ENCODE peak calls at places on chromosomes 1 and 21, in eight cellular contexts. C, Z, V, N, D, K, G and W are unnamed samples.

GRCh38 chr1:229229721-229230135 is 41.2 kb upstream of the RAB4A start:
- DNase-seq in C (no peak), Z (peak; percentile 39), V (no peak), N (no peak), D (peak; percentile 77), K (peak; percentile 15), G (peak; percentile 86), W (no peak)

GRCh38 chr1:29569971-29570634 is 333.8 kb downstream of the PTPRU start:
- DNase-seq in C (no peak), Z (no peak), V (no peak), N (no peak), D (no peak), K (no peak), G (no peak), W (no peak)

GRCh38 chr1:229888157-229888556 is 178.9 kb upstream of the GALNT2 start:
- DNase-seq in C (no peak), Z (no peak), V (no peak), N (no peak), D (no peak), K (no peak), G (no peak), W (no peak)

GRCh38 chr1:46969014-46969619 is 27.8 kb upstream of the CYP4A11 start:
- DNase-seq in C (no peak), Z (no peak), V (no peak), N (no peak), D (no peak), K (no peak), G (no peak), W (no peak)

GRCh38 chr1:10640843-10641553 is 155.4 kb downstream of the CASZ1 start:
- DNase-seq in C (no peak), Z (no peak), V (no peak), N (no peak), D (no peak), K (no peak), G (no peak), W (no peak)

GRCh38 chr1:1272341-1273151 is 1.1 kb downstream of the UBE2J2 start:
- DNase-seq in C (no peak), Z (peak; percentile 41), V (no peak), N (no peak), D (no peak), K (peak; percentile 53), G (no peak), W (no peak)

GRCh38 chr1:109441105-109441504 is 14.9 kb upstream of the PSMA5 start:
- DNase-seq in C (no peak), Z (no peak), V (no peak), N (no peak), D (no peak), K (no peak), G (no peak), W (no peak)

GRCh38 chr21:36065497-36066036 is 4.3 kb upstream of the CBR1 start:
- DNase-seq in C (no peak), Z (peak; percentile 49), V (no peak), N (no peak), D (no peak), K (no peak), G (no peak), W (peak; percentile 34)

GRCh38 chr1:159922499-159923202 is 2.7 kb downstream of the TAGLN2 start:
- DNase-seq in C (no peak), Z (peak; percentile 74), V (no peak), N (peak; percentile 25), D (peak; percentile 84), K (no peak), G (peak; percentile 90), W (no peak)

GRCh38 chr1:9166289-9167235 is 37.7 kb upstream of the GPR157 start:
- DNase-seq in C (no peak), Z (no peak), V (no peak), N (no peak), D (no peak), K (no peak), G (no peak), W (no peak)

GRCh38 chr1:111214884-111215283 is 12.6 kb upstream of the CHI3L2 start:
- DNase-seq in C (no peak), Z (no peak), V (peak; percentile 77), N (no peak), D (no peak), K (peak; percentile 38), G (no peak), W (no peak)

GRCh38 chr1:203871114-203871875 is 9.9 kb downstream of the SNRPE start:
- DNase-seq in C (no peak), Z (peak; percentile 81), V (no peak), N (peak; percentile 50), D (no peak), K (peak; percentile 78), G (no peak), W (peak; percentile 76)

GRCh38 chr1:162229534-162229933 is 147.1 kb downstream of the SPATA46 start:
- DNase-seq in C (no peak), Z (no peak), V (no peak), N (no peak), D (no peak), K (no peak), G (no peak), W (no peak)

GRCh38 chr21:16709866-16710550 is 802.8 kb upstream of the CXADR start:
- DNase-seq in C (no peak), Z (no peak), V (no peak), N (no peak), D (no peak), K (no peak), G (peak; percentile 47), W (no peak)

GRCh38 chr1:221810406-221810805 is 68.5 kb upstream of the DUSP10 start:
- DNase-seq in C (no peak), Z (no peak), V (no peak), N (no peak), D (no peak), K (no peak), G (no peak), W (no peak)

GRCh38 chr1:229693124-229693523 is 67.1 kb downstream of the URB2 start:
- DNase-seq in C (no peak), Z (peak; percentile 31), V (no peak), N (no peak), D (no peak), K (peak; percentile 91), G (no peak), W (no peak)

GRCh38 chr1:119613769-119614358 is 34.2 kb downstream of the ZNF697 start:
- DNase-seq in C (no peak), Z (peak; percentile 91), V (peak; percentile 83), N (peak; percentile 95), D (peak; percentile 87), K (peak; percentile 88), G (peak; percentile 90), W (peak; percentile 87)

GRCh38 chr1:35573198-35573775 is at the start of gene TFAP2E:
- DNase-seq in C (no peak), Z (no peak), V (no peak), N (peak; percentile 50), D (no peak), K (no peak), G (peak; percentile 74), W (peak; percentile 34)

GRCh38 chr1:201019321-201019977 is 4.1 kb downstream of the KIF21B start:
- DNase-seq in C (peak; percentile 69), Z (no peak), V (peak; percentile 88), N (no peak), D (peak; percentile 82), K (peak; percentile 94), G (peak; percentile 76), W (peak; percentile 93)

GRCh38 chr1:25676488-25676887 is 59.9 kb downstream of the MAN1C1 start:
- DNase-seq in C (no peak), Z (peak; percentile 77), V (no peak), N (no peak), D (peak; percentile 62), K (no peak), G (peak; percentile 74), W (no peak)

GRCh38 chr21:46000182-46000730 is 18.7 kb downstream of the COL6A1 start:
- DNase-seq in C (no peak), Z (no peak), V (peak; percentile 35), N (peak; percentile 2), D (peak; percentile 40), K (no peak), G (peak; percentile 45), W (no peak)

GRCh38 chr1:32242341-32242851 is 4.6 kb upstream of the FAM167B start:
- DNase-seq in C (no peak), Z (peak; percentile 28), V (no peak), N (peak; percentile 28), D (peak; percentile 69), K (no peak), G (peak; percentile 77), W (peak; percentile 61)

GRCh38 chr1:38151399-38151798 is 104.8 kb upstream of the POU3F1 start:
- DNase-seq in C (no peak), Z (peak; percentile 70), V (no peak), N (no peak), D (no peak), K (peak; percentile 83), G (no peak), W (no peak)

GRCh38 chr1:205504311-205505075 is at the start of gene CDK18:
- DNase-seq in C (no peak), Z (peak; percentile 92), V (peak; percentile 66), N (peak; percentile 42), D (peak; percentile 90), K (peak; percentile 70), G (peak; percentile 92), W (peak; percentile 40)

GRCh38 chr1:89274431-89274857 is 1.8 kb upstream of the GBP5 start:
- DNase-seq in C (no peak), Z (no peak), V (no peak), N (no peak), D (no peak), K (no peak), G (no peak), W (peak; percentile 58)

GRCh38 chr1:165403835-165404482 is 41.0 kb downstream of the RXRG start:
- DNase-seq in C (no peak), Z (peak; percentile 70), V (no peak), N (peak; percentile 47), D (no peak), K (peak; percentile 59), G (no peak), W (peak; percentile 1)

GRCh38 chr21:33069994-33070811 is at the start of gene OLIG1:
- DNase-seq in C (no peak), Z (peak; percentile 88), V (peak; percentile 76), N (peak; percentile 67), D (peak; percentile 81), K (no peak), G (peak; percentile 70), W (peak; percentile 57)

GRCh38 chr1:185281245-185281644 is 35.8 kb downstream of the IVNS1ABP start:
- DNase-seq in C (no peak), Z (no peak), V (no peak), N (no peak), D (no peak), K (no peak), G (no peak), W (peak; percentile 10)

GRCh38 chr1:245155186-245156040 is 628 bp downstream of the KIF26B start:
- DNase-seq in C (no peak), Z (peak; percentile 70), V (peak; percentile 56), N (peak; percentile 33), D (no peak), K (no peak), G (no peak), W (peak; percentile 40)

GRCh38 chr1:55049914-55050278 is 10.5 kb downstream of the PCSK9 start:
- DNase-seq in C (no peak), Z (no peak), V (no peak), N (no peak), D (peak; percentile 68), K (no peak), G (peak; percentile 85), W (no peak)

GRCh38 chr1:155293086-155293749 is 8.0 kb downstream of the PKLR start:
- DNase-seq in C (no peak), Z (no peak), V (no peak), N (no peak), D (no peak), K (no peak), G (no peak), W (no peak)

GRCh38 chr1:60037669-60038068 is 35.9 kb downstream of the C1orf87 start:
- DNase-seq in C (no peak), Z (no peak), V (no peak), N (no peak), D (no peak), K (no peak), G (no peak), W (no peak)